ENCODE peak calls at places on chromosomes 7 and 10, in seven cellular contexts. One of them, this sample, is unnamed.

GRCh38 chr7:143407296-143408246 is 1.1 kb downstream of the EPHA1 start:
- DNase-seq in activated CD8-positive, alpha-beta T cell treated with anti-CD3 and anti-CD28 coated beads for 36 hours: peak; percentile 66
- DNase-seq in nephron progenitor cell: no peak
- DNase-seq in RWPE1: peak; percentile 49
- DNase-seq in lower lobe of right lung: no peak
- DNase-seq in H9: no peak
- DNase-seq in OCI-LY7: no peak
- DNase-seq in this sample: no peak

GRCh38 chr10:15202639-15203038 is 34.1 kb upstream of the NMT2 start:
- DNase-seq in activated CD8-positive, alpha-beta T cell treated with anti-CD3 and anti-CD28 coated beads for 36 hours: no peak
- DNase-seq in nephron progenitor cell: no peak
- DNase-seq in RWPE1: no peak
- DNase-seq in lower lobe of right lung: no peak
- DNase-seq in H9: no peak
- DNase-seq in OCI-LY7: no peak
- DNase-seq in this sample: no peak

GRCh38 chr10:130169136-130169888 is 33.1 kb downstream of the GLRX3 start:
- DNase-seq in activated CD8-positive, alpha-beta T cell treated with anti-CD3 and anti-CD28 coated beads for 36 hours: no peak
- DNase-seq in nephron progenitor cell: no peak
- DNase-seq in RWPE1: no peak
- DNase-seq in lower lobe of right lung: no peak
- DNase-seq in H9: no peak
- DNase-seq in OCI-LY7: no peak
- DNase-seq in this sample: no peak

GRCh38 chr7:596071-596818 is 76.6 kb upstream of the PDGFA start:
- DNase-seq in activated CD8-positive, alpha-beta T cell treated with anti-CD3 and anti-CD28 coated beads for 36 hours: no peak
- DNase-seq in nephron progenitor cell: no peak
- DNase-seq in RWPE1: no peak
- DNase-seq in lower lobe of right lung: no peak
- DNase-seq in H9: no peak
- DNase-seq in OCI-LY7: no peak
- DNase-seq in this sample: no peak

GRCh38 chr10:38127812-38128211 is 33.7 kb downstream of the ZNF37A start:
- DNase-seq in activated CD8-positive, alpha-beta T cell treated with anti-CD3 and anti-CD28 coated beads for 36 hours: no peak
- DNase-seq in nephron progenitor cell: no peak
- DNase-seq in RWPE1: no peak
- DNase-seq in lower lobe of right lung: no peak
- DNase-seq in H9: no peak
- DNase-seq in OCI-LY7: no peak
- DNase-seq in this sample: no peak

GRCh38 chr7:12731214-12731656 is 43.8 kb downstream of the ARL4A start:
- DNase-seq in activated CD8-positive, alpha-beta T cell treated with anti-CD3 and anti-CD28 coated beads for 36 hours: peak; percentile 12
- DNase-seq in nephron progenitor cell: no peak
- DNase-seq in RWPE1: peak; percentile 26
- DNase-seq in lower lobe of right lung: no peak
- DNase-seq in H9: peak; percentile 54
- DNase-seq in OCI-LY7: no peak
- DNase-seq in this sample: no peak

GRCh38 chr10:36765777-36766176 is 359.6 kb upstream of the ANKRD30A start:
- DNase-seq in activated CD8-positive, alpha-beta T cell treated with anti-CD3 and anti-CD28 coated beads for 36 hours: no peak
- DNase-seq in nephron progenitor cell: no peak
- DNase-seq in RWPE1: no peak
- DNase-seq in lower lobe of right lung: no peak
- DNase-seq in H9: no peak
- DNase-seq in OCI-LY7: no peak
- DNase-seq in this sample: no peak

GRCh38 chr10:71080381-71081228 is 131.8 kb upstream of the UNC5B start:
- DNase-seq in activated CD8-positive, alpha-beta T cell treated with anti-CD3 and anti-CD28 coated beads for 36 hours: no peak
- DNase-seq in nephron progenitor cell: no peak
- DNase-seq in RWPE1: no peak
- DNase-seq in lower lobe of right lung: no peak
- DNase-seq in H9: peak; percentile 14
- DNase-seq in OCI-LY7: no peak
- DNase-seq in this sample: no peak

GRCh38 chr7:116672596-116673503 is 854 bp downstream of the MET start:
- DNase-seq in activated CD8-positive, alpha-beta T cell treated with anti-CD3 and anti-CD28 coated beads for 36 hours: no peak
- DNase-seq in nephron progenitor cell: peak; percentile 12
- DNase-seq in RWPE1: no peak
- DNase-seq in lower lobe of right lung: no peak
- DNase-seq in H9: peak; percentile 37
- DNase-seq in OCI-LY7: no peak
- DNase-seq in this sample: no peak

GRCh38 chr10:99123851-99124250 is 111.8 kb downstream of the HPSE2 start:
- DNase-seq in activated CD8-positive, alpha-beta T cell treated with anti-CD3 and anti-CD28 coated beads for 36 hours: no peak
- DNase-seq in nephron progenitor cell: no peak
- DNase-seq in RWPE1: no peak
- DNase-seq in lower lobe of right lung: no peak
- DNase-seq in H9: no peak
- DNase-seq in OCI-LY7: no peak
- DNase-seq in this sample: no peak
- TF ChIP-seq CTCF in activated CD8-positive, alpha-beta T cell treated with anti-CD3 and anti-CD28 coated beads for 36 hours: no peak
- TF ChIP-seq CTCF in nephron progenitor cell: no peak
- TF ChIP-seq CTCF in RWPE1: no peak
- TF ChIP-seq CTCF in lower lobe of right lung: no peak
- TF ChIP-seq CTCF in H9: no peak
- TF ChIP-seq CTCF in OCI-LY7: no peak
- TF ChIP-seq CTCF in this sample: no peak

GRCh38 chr7:142153400-142153799 is 41.9 kb downstream of the MGAM2 start:
- DNase-seq in activated CD8-positive, alpha-beta T cell treated with anti-CD3 and anti-CD28 coated beads for 36 hours: no peak
- DNase-seq in nephron progenitor cell: peak; percentile 12
- DNase-seq in RWPE1: no peak
- DNase-seq in lower lobe of right lung: no peak
- DNase-seq in H9: no peak
- DNase-seq in OCI-LY7: no peak
- DNase-seq in this sample: no peak
- TF ChIP-seq CTCF in activated CD8-positive, alpha-beta T cell treated with anti-CD3 and anti-CD28 coated beads for 36 hours: no peak
- TF ChIP-seq CTCF in nephron progenitor cell: no peak
- TF ChIP-seq CTCF in RWPE1: no peak
- TF ChIP-seq CTCF in lower lobe of right lung: peak; percentile 30
- TF ChIP-seq CTCF in H9: peak; percentile 52
- TF ChIP-seq CTCF in OCI-LY7: peak; percentile 39
- TF ChIP-seq CTCF in this sample: no peak

DNA sequence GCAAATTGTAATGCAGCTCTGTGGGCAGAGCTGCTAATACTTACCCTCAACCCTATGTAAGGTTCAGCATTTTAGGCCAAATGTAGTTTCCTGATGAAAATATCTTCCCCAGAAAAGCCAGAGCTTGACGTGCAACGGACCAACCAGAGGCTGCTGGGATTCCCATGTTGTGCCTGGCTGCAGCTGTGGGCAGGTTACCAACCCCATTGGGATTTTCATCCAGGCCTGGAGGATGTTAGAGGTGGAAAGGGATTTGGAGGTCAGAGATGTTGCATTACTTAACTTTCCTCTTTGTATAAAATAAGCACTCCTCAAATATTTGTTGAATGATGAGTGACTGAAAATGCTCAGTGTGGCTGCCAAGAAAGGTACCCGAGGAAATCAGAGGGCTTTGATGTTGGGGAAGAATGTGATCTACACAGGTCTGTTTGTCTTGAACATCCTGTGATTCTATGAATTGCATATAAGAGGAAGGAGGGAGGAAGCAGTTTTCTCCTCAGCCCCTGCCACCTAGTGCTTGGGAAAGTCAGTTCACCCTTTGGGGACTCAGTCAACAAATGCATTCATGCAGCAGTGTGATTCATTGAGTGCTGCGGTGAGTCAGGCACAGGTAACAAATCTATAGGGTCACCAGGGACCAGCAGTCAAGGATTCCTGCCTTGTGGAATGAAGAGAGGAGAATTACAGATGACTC is 487.2 kb downstream of the RPS24 start:
- DNase-seq in activated CD8-positive, alpha-beta T cell treated with anti-CD3 and anti-CD28 coated beads for 36 hours: peak; percentile 33
- DNase-seq in nephron progenitor cell: no peak
- DNase-seq in RWPE1: peak; percentile 80
- DNase-seq in lower lobe of right lung: no peak
- DNase-seq in H9: peak; percentile 64
- DNase-seq in OCI-LY7: peak; percentile 9
- DNase-seq in this sample: no peak
- TF ChIP-seq CTCF in activated CD8-positive, alpha-beta T cell treated with anti-CD3 and anti-CD28 coated beads for 36 hours: no peak
- TF ChIP-seq CTCF in nephron progenitor cell: no peak
- TF ChIP-seq CTCF in RWPE1: no peak
- TF ChIP-seq CTCF in lower lobe of right lung: no peak
- TF ChIP-seq CTCF in H9: peak; percentile 60
- TF ChIP-seq CTCF in OCI-LY7: peak; percentile 26
- TF ChIP-seq CTCF in this sample: peak; percentile 26

DNA sequence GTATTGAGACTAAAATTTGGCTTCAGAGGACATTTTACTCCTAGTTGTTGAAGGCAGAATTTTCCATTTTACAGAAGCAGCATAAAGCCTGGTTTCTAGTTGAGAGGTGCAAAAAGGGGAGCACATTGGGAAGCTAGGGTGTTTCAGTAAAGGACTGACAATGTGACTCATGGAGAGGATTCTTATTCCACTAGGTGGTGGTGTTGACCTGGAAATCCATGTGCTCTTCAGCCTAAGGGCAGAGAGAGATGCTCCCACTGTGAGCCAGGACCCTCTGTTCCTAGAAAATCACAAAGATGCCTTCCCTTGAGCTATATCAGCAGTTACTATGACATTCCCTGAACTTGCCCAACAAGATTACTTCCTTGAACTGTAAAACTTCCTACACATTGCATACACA is 687.8 kb downstream of the IPMK start:
- DNase-seq in activated CD8-positive, alpha-beta T cell treated with anti-CD3 and anti-CD28 coated beads for 36 hours: no peak
- DNase-seq in nephron progenitor cell: no peak
- DNase-seq in RWPE1: peak; percentile 1
- DNase-seq in lower lobe of right lung: no peak
- DNase-seq in H9: peak; percentile 48
- DNase-seq in OCI-LY7: peak; percentile 8
- DNase-seq in this sample: no peak
- TF ChIP-seq CTCF in activated CD8-positive, alpha-beta T cell treated with anti-CD3 and anti-CD28 coated beads for 36 hours: no peak
- TF ChIP-seq CTCF in nephron progenitor cell: peak; percentile 31
- TF ChIP-seq CTCF in RWPE1: no peak
- TF ChIP-seq CTCF in lower lobe of right lung: peak; percentile 29
- TF ChIP-seq CTCF in H9: peak; percentile 80
- TF ChIP-seq CTCF in OCI-LY7: peak; percentile 48
- TF ChIP-seq CTCF in this sample: peak; percentile 21

DNA sequence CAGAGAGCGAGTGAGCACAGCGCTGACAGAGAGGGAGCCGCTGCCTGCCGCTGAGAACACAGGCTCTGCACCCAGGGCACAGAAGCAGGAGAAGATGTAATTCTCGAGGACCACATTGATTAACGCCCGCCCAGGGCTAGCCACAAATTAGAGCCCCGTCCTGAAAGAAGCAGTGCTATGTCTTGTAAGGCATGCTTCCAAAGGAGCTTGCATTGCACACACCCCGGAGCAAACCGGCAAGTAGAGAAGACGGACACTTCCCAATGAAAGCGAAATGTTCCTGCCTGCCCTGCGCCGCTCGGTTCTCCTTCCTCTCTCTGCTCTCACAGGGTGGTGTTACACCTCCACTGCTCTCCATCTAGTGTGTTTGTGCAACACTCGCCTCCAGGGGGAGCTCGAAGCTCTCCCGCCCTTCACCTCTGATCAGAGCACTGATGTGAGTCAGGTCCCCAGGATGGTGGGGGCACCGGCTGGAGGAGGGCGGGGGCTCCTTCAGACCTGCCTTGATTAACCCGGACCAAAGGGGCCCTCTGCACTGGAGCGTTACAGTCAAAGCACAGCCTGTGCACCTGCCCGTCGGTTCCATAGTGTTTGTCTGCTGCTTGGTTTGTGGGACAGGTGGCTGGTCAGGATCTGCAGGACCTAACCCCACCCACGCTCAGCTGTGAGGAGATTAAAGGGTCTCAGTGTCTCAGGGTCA is 316.5 kb downstream of the ADARB2 start:
- DNase-seq in activated CD8-positive, alpha-beta T cell treated with anti-CD3 and anti-CD28 coated beads for 36 hours: peak; percentile 82
- DNase-seq in nephron progenitor cell: peak; percentile 87
- DNase-seq in RWPE1: peak; percentile 64
- DNase-seq in lower lobe of right lung: peak; percentile 65
- DNase-seq in H9: peak; percentile 93
- DNase-seq in OCI-LY7: peak; percentile 91
- DNase-seq in this sample: no peak
- TF ChIP-seq CTCF in activated CD8-positive, alpha-beta T cell treated with anti-CD3 and anti-CD28 coated beads for 36 hours: peak; percentile 69
- TF ChIP-seq CTCF in nephron progenitor cell: peak; percentile 84
- TF ChIP-seq CTCF in RWPE1: peak; percentile 64
- TF ChIP-seq CTCF in lower lobe of right lung: peak; percentile 63
- TF ChIP-seq CTCF in H9: peak; percentile 95
- TF ChIP-seq CTCF in OCI-LY7: peak; percentile 92
- TF ChIP-seq CTCF in this sample: no peak

GRCh38 chr10:33335550-33335799 is 1.0 kb upstream of the NRP1 start:
- DNase-seq in activated CD8-positive, alpha-beta T cell treated with anti-CD3 and anti-CD28 coated beads for 36 hours: no peak
- DNase-seq in nephron progenitor cell: no peak
- DNase-seq in RWPE1: peak; percentile 36
- DNase-seq in lower lobe of right lung: peak; percentile 59
- DNase-seq in H9: peak; percentile 28
- DNase-seq in OCI-LY7: no peak
- DNase-seq in this sample: no peak

GRCh38 chr10:33336606-33337334 is 2.3 kb upstream of the NRP1 start:
- DNase-seq in activated CD8-positive, alpha-beta T cell treated with anti-CD3 and anti-CD28 coated beads for 36 hours: no peak
- DNase-seq in nephron progenitor cell: peak; percentile 61
- DNase-seq in RWPE1: peak; percentile 30
- DNase-seq in lower lobe of right lung: peak; percentile 56
- DNase-seq in H9: peak; percentile 48
- DNase-seq in OCI-LY7: no peak
- DNase-seq in this sample: no peak

GRCh38 chr10:33334839-33335549 is 527 bp upstream of the NRP1 start:
- DNase-seq in activated CD8-positive, alpha-beta T cell treated with anti-CD3 and anti-CD28 coated beads for 36 hours: peak; percentile 41
- DNase-seq in nephron progenitor cell: peak; percentile 78
- DNase-seq in RWPE1: peak; percentile 78
- DNase-seq in lower lobe of right lung: peak; percentile 79
- DNase-seq in H9: peak; percentile 73
- DNase-seq in OCI-LY7: no peak
- DNase-seq in this sample: peak; percentile 91

GRCh38 chr10:33337335-33337854 is 2.9 kb upstream of the NRP1 start:
- DNase-seq in activated CD8-positive, alpha-beta T cell treated with anti-CD3 and anti-CD28 coated beads for 36 hours: no peak
- DNase-seq in nephron progenitor cell: peak; percentile 17
- DNase-seq in RWPE1: peak; percentile 15
- DNase-seq in lower lobe of right lung: no peak
- DNase-seq in H9: no peak
- DNase-seq in OCI-LY7: no peak
- DNase-seq in this sample: no peak

GRCh38 chr10:33335800-33336605 is 1.5 kb upstream of the NRP1 start:
- DNase-seq in activated CD8-positive, alpha-beta T cell treated with anti-CD3 and anti-CD28 coated beads for 36 hours: no peak
- DNase-seq in nephron progenitor cell: peak; percentile 64
- DNase-seq in RWPE1: peak; percentile 50
- DNase-seq in lower lobe of right lung: peak; percentile 70
- DNase-seq in H9: peak; percentile 49
- DNase-seq in OCI-LY7: no peak
- DNase-seq in this sample: no peak
- TF ChIP-seq CTCF in activated CD8-positive, alpha-beta T cell treated with anti-CD3 and anti-CD28 coated beads for 36 hours: no peak
- TF ChIP-seq CTCF in nephron progenitor cell: no peak
- TF ChIP-seq CTCF in RWPE1: peak; percentile 61
- TF ChIP-seq CTCF in lower lobe of right lung: peak; percentile 7
- TF ChIP-seq CTCF in H9: no peak
- TF ChIP-seq CTCF in OCI-LY7: no peak
- TF ChIP-seq CTCF in this sample: peak; percentile 2

DNA sequence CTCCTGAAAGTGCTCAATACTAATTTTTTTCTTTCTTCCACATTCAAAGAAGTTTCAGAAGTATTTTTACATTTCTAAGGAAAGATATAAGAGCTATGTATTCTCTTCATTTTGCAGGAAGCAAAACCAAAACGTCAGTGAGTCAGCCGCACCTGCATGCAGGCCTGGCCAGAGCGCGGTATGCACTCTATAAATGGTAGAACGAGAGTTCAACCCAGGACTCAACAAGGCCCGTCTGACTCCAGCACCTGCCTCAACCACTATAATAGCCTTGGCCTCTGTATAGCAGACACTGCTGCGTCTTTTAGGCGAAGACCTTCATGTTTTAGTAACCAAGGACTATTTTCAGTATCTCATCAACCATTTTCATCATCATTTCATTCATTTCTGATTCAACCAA is 113.2 kb downstream of the KMT2E start:
- DNase-seq in activated CD8-positive, alpha-beta T cell treated with anti-CD3 and anti-CD28 coated beads for 36 hours: peak; percentile 52
- DNase-seq in nephron progenitor cell: no peak
- DNase-seq in RWPE1: no peak
- DNase-seq in lower lobe of right lung: no peak
- DNase-seq in H9: no peak
- DNase-seq in OCI-LY7: no peak
- DNase-seq in this sample: no peak
- TF ChIP-seq CTCF in activated CD8-positive, alpha-beta T cell treated with anti-CD3 and anti-CD28 coated beads for 36 hours: no peak
- TF ChIP-seq CTCF in nephron progenitor cell: no peak
- TF ChIP-seq CTCF in RWPE1: no peak
- TF ChIP-seq CTCF in lower lobe of right lung: no peak
- TF ChIP-seq CTCF in H9: no peak
- TF ChIP-seq CTCF in OCI-LY7: no peak
- TF ChIP-seq CTCF in this sample: no peak

GRCh38 chr10:571643-572042 is 117.8 kb downstream of the DIP2C start:
- DNase-seq in activated CD8-positive, alpha-beta T cell treated with anti-CD3 and anti-CD28 coated beads for 36 hours: no peak
- DNase-seq in nephron progenitor cell: no peak
- DNase-seq in RWPE1: no peak
- DNase-seq in lower lobe of right lung: peak; percentile 32
- DNase-seq in H9: no peak
- DNase-seq in OCI-LY7: no peak
- DNase-seq in this sample: peak; percentile 35
- TF ChIP-seq CTCF in activated CD8-positive, alpha-beta T cell treated with anti-CD3 and anti-CD28 coated beads for 36 hours: no peak
- TF ChIP-seq CTCF in nephron progenitor cell: no peak
- TF ChIP-seq CTCF in RWPE1: no peak
- TF ChIP-seq CTCF in lower lobe of right lung: no peak
- TF ChIP-seq CTCF in H9: no peak
- TF ChIP-seq CTCF in OCI-LY7: no peak
- TF ChIP-seq CTCF in this sample: no peak

This sample was measured in AG09319.